ENCODE peak calls at places on chromosomes 5 and 9, in five cellular contexts. One of them, this sample, is unnamed.
A peak's percentile ranks its signal among the peaks of the same experiment; 100 is the strongest.

GRCh38 chr5:171426266-171426665 is 6.8 kb downstream of the FGF18 start:
- DNase-seq in RWPE1: no peak
- DNase-seq in fibroblast of the aortic adventitia: no peak
- DNase-seq in breast epithelium: no peak
- DNase-seq in GM12865: no peak
- DNase-seq in this sample: no peak

GRCh38 chr5:172941067-172941516 is 18.1 kb upstream of the RPL26L1 start:
- DNase-seq in RWPE1: no peak
- DNase-seq in fibroblast of the aortic adventitia: peak; percentile 18
- DNase-seq in breast epithelium: no peak
- DNase-seq in GM12865: no peak
- DNase-seq in this sample: no peak

GRCh38 chr9:114321759-114322158 is 1.1 kb upstream of the ORM1 start:
- DNase-seq in RWPE1: no peak
- DNase-seq in fibroblast of the aortic adventitia: peak; percentile 21
- DNase-seq in breast epithelium: no peak
- DNase-seq in GM12865: no peak
- DNase-seq in this sample: no peak

GRCh38 chr5:160649304-160649703 is 202.7 kb downstream of the ATP10B start:
- DNase-seq in RWPE1: peak; percentile 26
- DNase-seq in fibroblast of the aortic adventitia: no peak
- DNase-seq in breast epithelium: no peak
- DNase-seq in GM12865: peak; percentile 21
- DNase-seq in this sample: no peak

GRCh38 chr5:115333164-115333563 is 36.7 kb upstream of the CCDC112 start:
- DNase-seq in RWPE1: no peak
- DNase-seq in fibroblast of the aortic adventitia: no peak
- DNase-seq in breast epithelium: no peak
- DNase-seq in GM12865: peak; percentile 62
- DNase-seq in this sample: no peak

GRCh38 chr5:17189381-17190036 is 27.9 kb upstream of the BASP1 start:
- DNase-seq in RWPE1: peak; percentile 61
- DNase-seq in fibroblast of the aortic adventitia: peak; percentile 89
- DNase-seq in breast epithelium: peak; percentile 50
- DNase-seq in GM12865: peak; percentile 81
- DNase-seq in this sample: peak; percentile 69

GRCh38 chr5:168992687-168993086 is 308.3 kb downstream of the SLIT3 start:
- DNase-seq in RWPE1: no peak
- DNase-seq in fibroblast of the aortic adventitia: no peak
- DNase-seq in breast epithelium: peak; percentile 38
- DNase-seq in GM12865: no peak
- DNase-seq in this sample: peak; percentile 19

GRCh38 chr5:64838376-64838775 is 69.6 kb downstream of the CWC27 start:
- DNase-seq in RWPE1: no peak
- DNase-seq in fibroblast of the aortic adventitia: no peak
- DNase-seq in breast epithelium: no peak
- DNase-seq in GM12865: no peak
- DNase-seq in this sample: no peak

GRCh38 chr5:111927191-111927590 is 170.2 kb upstream of the NREP start:
- DNase-seq in RWPE1: no peak
- DNase-seq in fibroblast of the aortic adventitia: no peak
- DNase-seq in breast epithelium: no peak
- DNase-seq in GM12865: no peak
- DNase-seq in this sample: no peak

DNA sequence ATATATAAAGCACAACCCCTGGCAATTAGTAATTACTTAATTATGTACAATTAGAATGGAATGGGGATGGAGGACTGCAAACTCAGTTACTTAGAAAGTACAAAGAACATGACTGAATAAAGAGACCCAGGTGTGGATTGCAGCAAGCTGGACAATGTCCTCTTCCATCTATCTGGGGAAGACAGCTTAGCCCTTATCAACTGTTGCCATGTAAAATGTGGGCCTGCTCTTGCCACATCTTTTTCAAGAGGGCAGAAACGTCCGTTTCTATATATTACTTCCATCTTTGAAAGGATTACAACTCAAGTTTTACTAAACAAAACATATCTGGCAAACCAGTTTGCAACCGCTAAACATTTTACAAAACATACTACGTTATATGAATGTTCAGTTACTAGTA is 26.2 kb downstream of the GOLPH3 start:
- DNase-seq in RWPE1: no peak
- DNase-seq in fibroblast of the aortic adventitia: no peak
- DNase-seq in breast epithelium: no peak
- DNase-seq in GM12865: no peak
- DNase-seq in this sample: no peak
- TF ChIP-seq CTCF in RWPE1: no peak
- TF ChIP-seq CTCF in fibroblast of the aortic adventitia: no peak
- TF ChIP-seq CTCF in breast epithelium: no peak
- TF ChIP-seq CTCF in GM12865: no peak
- TF ChIP-seq CTCF in this sample: no peak

GRCh38 chr9:89978185-89978584 is 373.4 kb downstream of the GADD45G start:
- DNase-seq in RWPE1: peak; percentile 36
- DNase-seq in fibroblast of the aortic adventitia: peak; percentile 15
- DNase-seq in breast epithelium: no peak
- DNase-seq in GM12865: no peak
- DNase-seq in this sample: no peak
- TF ChIP-seq CTCF in RWPE1: no peak
- TF ChIP-seq CTCF in fibroblast of the aortic adventitia: peak; percentile 36
- TF ChIP-seq CTCF in breast epithelium: no peak
- TF ChIP-seq CTCF in GM12865: no peak
- TF ChIP-seq CTCF in this sample: peak; percentile 26

DNA sequence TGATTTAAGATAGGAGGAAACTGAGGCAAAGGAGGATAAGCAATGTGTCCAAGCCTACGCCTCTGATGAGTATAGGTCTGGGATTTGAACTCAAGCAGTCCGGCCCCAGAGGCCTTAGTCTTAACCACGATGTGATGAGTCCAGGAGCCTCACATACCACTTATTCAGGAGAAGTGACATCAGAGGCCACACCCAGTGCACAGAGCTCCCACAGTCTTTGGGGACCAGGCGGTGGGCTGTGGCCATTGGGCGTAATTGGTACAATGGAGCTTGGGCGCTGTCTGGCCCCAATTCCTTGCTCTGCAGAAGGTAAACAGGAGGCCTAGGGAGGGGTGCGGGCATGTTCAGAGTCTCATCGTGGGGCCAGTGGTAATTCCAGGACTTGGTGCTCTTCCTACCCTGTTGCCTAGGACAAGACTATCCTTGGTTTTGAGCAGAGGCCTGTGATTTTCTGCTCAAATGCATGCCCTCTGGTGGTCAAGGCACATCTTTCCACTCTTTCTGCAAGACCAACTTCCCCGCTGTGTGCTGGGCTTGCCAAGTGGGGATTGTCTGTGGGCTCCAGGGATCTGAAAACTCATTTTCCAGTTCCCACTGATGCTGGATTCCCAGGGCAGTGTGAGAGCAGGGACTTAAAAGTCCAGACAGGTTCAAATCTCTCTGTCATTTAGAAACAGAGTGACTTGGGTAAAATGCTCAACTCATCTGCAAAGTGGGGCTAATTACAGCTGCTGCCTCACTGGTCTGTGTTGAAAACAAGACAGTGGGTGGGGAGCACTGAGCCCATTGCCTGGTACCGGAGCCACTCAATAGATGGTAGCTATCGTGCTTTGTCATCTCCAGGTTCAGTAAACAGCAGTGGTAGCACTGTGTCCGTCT is 15.8 kb downstream of the NDST1 start:
- DNase-seq in RWPE1: peak; percentile 65
- DNase-seq in fibroblast of the aortic adventitia: peak; percentile 89
- DNase-seq in breast epithelium: no peak
- DNase-seq in GM12865: peak; percentile 70
- DNase-seq in this sample: no peak
- TF ChIP-seq CTCF in RWPE1: no peak
- TF ChIP-seq CTCF in fibroblast of the aortic adventitia: peak; percentile 72
- TF ChIP-seq CTCF in breast epithelium: peak; percentile 42
- TF ChIP-seq CTCF in GM12865: peak; percentile 56
- TF ChIP-seq CTCF in this sample: peak; percentile 63

GRCh38 chr5:60959156-60959555 is 14.2 kb downstream of the NDUFAF2 start:
- DNase-seq in RWPE1: peak; percentile 29
- DNase-seq in fibroblast of the aortic adventitia: peak; percentile 70
- DNase-seq in breast epithelium: no peak
- DNase-seq in GM12865: peak; percentile 9
- DNase-seq in this sample: no peak
- TF ChIP-seq CTCF in RWPE1: peak; percentile 50
- TF ChIP-seq CTCF in fibroblast of the aortic adventitia: peak; percentile 30
- TF ChIP-seq CTCF in breast epithelium: no peak
- TF ChIP-seq CTCF in GM12865: peak; percentile 8
- TF ChIP-seq CTCF in this sample: peak; percentile 45

GRCh38 chr5:121171361-121171760 is 680.3 kb upstream of the FTMT start:
- DNase-seq in RWPE1: no peak
- DNase-seq in fibroblast of the aortic adventitia: no peak
- DNase-seq in breast epithelium: no peak
- DNase-seq in GM12865: no peak
- DNase-seq in this sample: no peak
- TF ChIP-seq CTCF in RWPE1: no peak
- TF ChIP-seq CTCF in fibroblast of the aortic adventitia: no peak
- TF ChIP-seq CTCF in breast epithelium: no peak
- TF ChIP-seq CTCF in GM12865: no peak
- TF ChIP-seq CTCF in this sample: no peak

GRCh38 chr5:180803181-180804128 is 849 bp upstream of the MGAT1 start:
- DNase-seq in RWPE1: peak; percentile 74
- DNase-seq in fibroblast of the aortic adventitia: peak; percentile 57
- DNase-seq in breast epithelium: peak; percentile 65
- DNase-seq in GM12865: peak; percentile 95
- DNase-seq in this sample: no peak
- TF ChIP-seq CTCF in RWPE1: no peak
- TF ChIP-seq CTCF in fibroblast of the aortic adventitia: peak; percentile 41
- TF ChIP-seq CTCF in breast epithelium: no peak
- TF ChIP-seq CTCF in GM12865: no peak
- TF ChIP-seq CTCF in this sample: no peak

GRCh38 chr9:5468850-5469249 is 18.5 kb downstream of the CD274 start:
- DNase-seq in RWPE1: no peak
- DNase-seq in fibroblast of the aortic adventitia: peak; percentile 22
- DNase-seq in breast epithelium: no peak
- DNase-seq in GM12865: no peak
- DNase-seq in this sample: no peak

GRCh38 chr9:5470816-5471215 is 20.5 kb downstream of the CD274 start:
- DNase-seq in RWPE1: no peak
- DNase-seq in fibroblast of the aortic adventitia: no peak
- DNase-seq in breast epithelium: no peak
- DNase-seq in GM12865: no peak
- DNase-seq in this sample: no peak

GRCh38 chr9:5466776-5467175 is 16.4 kb downstream of the CD274 start:
- DNase-seq in RWPE1: no peak
- DNase-seq in fibroblast of the aortic adventitia: no peak
- DNase-seq in breast epithelium: no peak
- DNase-seq in GM12865: no peak
- DNase-seq in this sample: no peak

GRCh38 chr9:5470122-5470521 is 19.8 kb downstream of the CD274 start:
- DNase-seq in RWPE1: no peak
- DNase-seq in fibroblast of the aortic adventitia: no peak
- DNase-seq in breast epithelium: no peak
- DNase-seq in GM12865: no peak
- DNase-seq in this sample: no peak
- TF ChIP-seq CTCF in RWPE1: no peak
- TF ChIP-seq CTCF in fibroblast of the aortic adventitia: no peak
- TF ChIP-seq CTCF in breast epithelium: no peak
- TF ChIP-seq CTCF in GM12865: no peak
- TF ChIP-seq CTCF in this sample: no peak

GRCh38 chr5:10288600-10289213 is 19.0 kb downstream of the CMBL start:
- DNase-seq in RWPE1: peak; percentile 76
- DNase-seq in fibroblast of the aortic adventitia: no peak
- DNase-seq in breast epithelium: peak; percentile 71
- DNase-seq in GM12865: peak; percentile 81
- DNase-seq in this sample: no peak

GRCh38 chr5:10291736-10292135 is 16.0 kb downstream of the CMBL start:
- DNase-seq in RWPE1: no peak
- DNase-seq in fibroblast of the aortic adventitia: no peak
- DNase-seq in breast epithelium: no peak
- DNase-seq in GM12865: no peak
- DNase-seq in this sample: no peak

GRCh38 chr5:10289991-10290390 is 17.7 kb downstream of the CMBL start:
- DNase-seq in RWPE1: no peak
- DNase-seq in fibroblast of the aortic adventitia: no peak
- DNase-seq in breast epithelium: no peak
- DNase-seq in GM12865: no peak
- DNase-seq in this sample: no peak

GRCh38 chr5:10286552-10287227 is 21.0 kb downstream of the CMBL start:
- DNase-seq in RWPE1: no peak
- DNase-seq in fibroblast of the aortic adventitia: peak; percentile 85
- DNase-seq in breast epithelium: no peak
- DNase-seq in GM12865: no peak
- DNase-seq in this sample: no peak

GRCh38 chr5:10289353-10289752 is 18.3 kb downstream of the CMBL start:
- DNase-seq in RWPE1: no peak
- DNase-seq in fibroblast of the aortic adventitia: peak; percentile 67
- DNase-seq in breast epithelium: no peak
- DNase-seq in GM12865: no peak
- DNase-seq in this sample: no peak
- TF ChIP-seq CTCF in RWPE1: no peak
- TF ChIP-seq CTCF in fibroblast of the aortic adventitia: peak; percentile 36
- TF ChIP-seq CTCF in breast epithelium: no peak
- TF ChIP-seq CTCF in GM12865: no peak
- TF ChIP-seq CTCF in this sample: no peak

DNA sequence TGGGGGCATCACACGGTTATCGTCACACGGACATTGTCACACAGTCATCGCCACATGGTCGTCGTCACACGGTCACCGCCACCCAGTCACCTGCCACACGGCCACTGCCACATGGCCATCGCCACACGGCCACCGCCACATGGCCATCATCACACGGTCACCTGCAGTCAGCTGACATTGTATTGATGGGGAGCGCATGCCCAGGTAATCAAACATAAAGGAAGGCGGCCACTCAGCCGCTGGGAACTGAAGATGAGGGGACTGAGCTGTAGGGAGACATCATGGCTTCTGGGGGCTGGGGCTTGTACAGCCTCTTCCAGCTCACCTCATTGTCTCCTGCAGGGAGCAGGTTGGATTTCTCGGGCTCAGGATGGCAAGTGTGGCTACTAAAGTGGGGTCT is 49.2 kb downstream of the MRPL36 start:
- DNase-seq in RWPE1: no peak
- DNase-seq in fibroblast of the aortic adventitia: no peak
- DNase-seq in breast epithelium: no peak
- DNase-seq in GM12865: no peak
- DNase-seq in this sample: no peak
- TF ChIP-seq CTCF in RWPE1: no peak
- TF ChIP-seq CTCF in fibroblast of the aortic adventitia: no peak
- TF ChIP-seq CTCF in breast epithelium: no peak
- TF ChIP-seq CTCF in GM12865: no peak
- TF ChIP-seq CTCF in this sample: no peak

GRCh38 chr5:129541648-129542251 is 81.7 kb downstream of the ADAMTS19 start:
- DNase-seq in RWPE1: peak; percentile 5
- DNase-seq in fibroblast of the aortic adventitia: no peak
- DNase-seq in breast epithelium: no peak
- DNase-seq in GM12865: peak; percentile 9
- DNase-seq in this sample: no peak
- TF ChIP-seq CTCF in RWPE1: no peak
- TF ChIP-seq CTCF in fibroblast of the aortic adventitia: no peak
- TF ChIP-seq CTCF in breast epithelium: no peak
- TF ChIP-seq CTCF in GM12865: no peak
- TF ChIP-seq CTCF in this sample: no peak